ENCODE peak calls at places on chromosomes 3 and 15, in eight cellular contexts. E is lower leg skin, S is PC-9, Z is sigmoid colon, P is spleen, N is esophagus squamous epithelium, A is A549, O is esophagus muscularis mucosa. R is an unnamed sample.

GRCh38 chr15:76150971-76151598 is 91.3 kb downstream of the TMEM266 start:
- DNase-seq in S (peak; percentile 75), O (peak; percentile 94), A (peak; percentile 88), N (no peak), Z (no peak), E (peak; percentile 96), P (peak; percentile 90), R (peak; percentile 44)

GRCh38 chr3:141959921-141960554 is 83.6 kb downstream of the ATP1B3 start:
- DNase-seq in O (no peak), S (peak; percentile 78), Z (no peak), E (no peak), N (no peak), A (no peak), P (no peak), R (no peak)

GRCh38 chr3:9102240-9102841 is 139.1 kb upstream of the RAD18 start:
- DNase-seq in N (no peak), Z (no peak), E (peak; percentile 64), S (no peak), P (no peak), A (no peak), O (no peak), R (no peak)

GRCh38 chr3:110384601-110385000 is 687.0 kb upstream of the NECTIN3 start:
- DNase-seq in P (no peak), A (no peak), E (no peak), O (no peak), Z (no peak), N (no peak), S (no peak), R (peak; percentile 19)

GRCh38 chr3:178288074-178288473 is 248.2 kb upstream of the KCNMB2 start:
- DNase-seq in P (no peak), S (no peak), O (no peak), N (no peak), E (no peak), A (no peak), Z (no peak), R (no peak)

GRCh38 chr15:37093480-37094410 is 6.6 kb downstream of the MEIS2 start:
- DNase-seq in P (no peak), O (no peak), Z (no peak), E (no peak), S (no peak), A (no peak), N (no peak), R (peak; percentile 67)

GRCh38 chr3:163552659-163552966 is 1525.7 kb downstream of the SI start:
- DNase-seq in S (no peak), E (no peak), A (no peak), P (peak; percentile 63), O (no peak), Z (no peak), N (no peak), R (no peak)

GRCh38 chr15:83108266-83109219 is 1.1 kb downstream of the TM6SF1 start:
- DNase-seq in Z (peak; percentile 82), E (peak; percentile 87), S (no peak), A (no peak), N (peak; percentile 3), O (no peak), P (peak; percentile 90), R (no peak)

GRCh38 chr3:149442845-149443544 is 31.5 kb upstream of the TM4SF4 start:
- DNase-seq in O (peak; percentile 31), A (no peak), N (no peak), E (no peak), Z (no peak), S (peak; percentile 65), P (no peak), R (peak; percentile 85)

GRCh38 chr3:113354307-113354706 is 87.0 kb downstream of the CFAP44 start:
- DNase-seq in Z (no peak), P (no peak), O (no peak), E (no peak), S (peak; percentile 43), N (no peak), A (no peak), R (no peak)

GRCh38 chr15:42903388-42904324 is 16.9 kb downstream of the TTBK2 start:
- DNase-seq in S (no peak), O (no peak), N (no peak), A (no peak), Z (no peak), E (no peak), P (no peak), R (no peak)

GRCh38 chr3:136862611-136862951 is 573 bp downstream of the NCK1 start:
- DNase-seq in O (peak; percentile 93), E (peak; percentile 92), N (peak; percentile 6), S (peak; percentile 65), A (peak; percentile 39), P (no peak), Z (peak; percentile 90), R (no peak)

GRCh38 chr3:136858381-136858780 is 3.6 kb upstream of the NCK1 start:
- DNase-seq in N (no peak), S (no peak), A (no peak), O (no peak), Z (no peak), P (no peak), E (no peak), R (no peak)

GRCh38 chr3:136860541-136860940 is 1.5 kb upstream of the NCK1 start:
- DNase-seq in S (peak; percentile 40), E (no peak), O (no peak), P (no peak), Z (no peak), N (no peak), A (no peak), R (no peak)

GRCh38 chr3:136862953-136863352 is 945 bp downstream of the NCK1 start:
- DNase-seq in O (no peak), P (no peak), N (no peak), A (no peak), E (no peak), Z (no peak), S (no peak), R (no peak)

GRCh38 chr3:136861890-136862610 is at the start of gene NCK1:
- DNase-seq in S (peak; percentile 92), Z (peak; percentile 99), P (peak; percentile 99), O (peak; percentile 99), N (peak; percentile 97), E (peak; percentile 100), A (peak; percentile 92), R (peak; percentile 87)
- TF ChIP-seq CTCF in S (no peak), Z (no peak), P (peak; percentile 26), O (no peak), N (no peak), E (peak; percentile 40), A (no peak), R (no peak)

DNA sequence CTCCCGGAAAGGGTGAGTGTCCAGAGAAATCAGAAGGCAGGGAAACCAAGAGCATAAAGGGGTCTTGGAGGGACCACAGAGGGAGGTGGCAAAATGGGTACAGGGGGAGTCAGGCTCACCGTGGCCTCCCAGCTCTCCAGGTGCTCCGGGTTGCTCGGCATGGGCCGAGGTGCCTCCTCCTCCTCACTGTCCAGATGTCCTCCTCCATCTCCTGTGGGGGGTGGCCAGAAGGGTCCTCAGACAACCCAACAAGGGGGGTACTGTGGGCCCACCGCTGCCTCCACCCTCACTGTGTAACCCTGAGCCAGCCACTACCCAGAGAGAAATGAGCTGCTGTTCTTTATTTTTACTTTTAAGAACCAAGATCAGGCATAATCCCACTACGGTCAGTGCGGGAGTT is 30.4 kb upstream of the OR4F6 start:
- DNase-seq in P (no peak), N (no peak), E (peak; percentile 73), S (no peak), Z (no peak), O (no peak), A (no peak), R (no peak)
- H3K4me3 ChIP-seq in P (no peak overlapping the region), N (no peak overlapping the region), E (no peak overlapping the region), S (no peak overlapping the region), Z (no peak overlapping the region), O (no peak overlapping the region), A (no peak overlapping the region), R (no peak overlapping the region)

DNA sequence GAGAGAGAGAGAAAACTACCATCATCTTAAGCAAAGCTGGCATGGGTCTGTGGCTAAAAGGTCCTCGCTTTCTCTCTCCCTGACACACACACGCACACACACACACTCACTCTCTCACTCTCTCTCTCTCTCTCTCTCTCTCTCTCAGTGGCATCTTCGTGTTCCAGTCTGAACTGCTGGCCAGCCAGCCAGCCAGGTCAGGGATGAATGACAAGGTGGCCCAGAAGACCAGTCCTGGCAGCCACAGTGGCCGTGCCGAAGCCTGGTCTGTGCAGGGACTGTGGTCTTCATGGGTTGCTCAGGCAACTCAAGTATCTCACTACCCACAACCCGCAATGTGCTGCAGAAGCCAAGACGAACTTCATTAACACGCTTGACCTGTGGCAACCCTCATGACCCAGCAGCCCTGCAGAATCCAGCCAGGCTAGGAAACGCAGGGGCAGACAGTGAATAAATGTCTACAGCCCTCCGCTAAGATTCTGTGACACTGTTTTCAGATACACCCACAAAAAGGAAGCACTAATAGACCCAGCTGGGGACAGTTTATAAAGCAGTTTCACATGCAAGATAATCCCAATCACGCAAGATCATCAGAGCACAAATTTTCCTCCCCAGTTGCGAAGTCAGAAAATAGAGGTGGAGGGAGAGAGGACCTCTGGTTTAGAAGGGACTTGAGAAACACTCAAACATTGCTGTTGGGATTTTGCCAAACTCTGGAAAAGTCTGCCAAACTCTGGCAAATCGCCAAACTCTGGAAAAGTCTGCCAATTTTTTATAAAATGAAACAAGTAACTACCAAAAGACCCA is 66.4 kb downstream of the XXYLT1 start:
- DNase-seq in E (peak; percentile 80), P (no peak), N (no peak), Z (peak; percentile 64), A (no peak), S (no peak), O (no peak), R (no peak)
- TF ChIP-seq CTCF in E (no peak), P (no peak), N (no peak), Z (no peak), A (no peak), S (no peak), O (no peak), R (no peak)

GRCh38 chr3:167840247-167840646 is 104.7 kb downstream of the SERPINI1 start:
- DNase-seq in N (no peak), Z (no peak), E (no peak), S (no peak), O (no peak), A (no peak), P (no peak), R (no peak)

GRCh38 chr3:167835953-167836352 is 100.4 kb downstream of the SERPINI1 start:
- DNase-seq in O (no peak), A (no peak), P (no peak), S (no peak), Z (no peak), N (no peak), E (no peak), R (no peak)

GRCh38 chr3:167843483-167843882 is 108.0 kb downstream of the SERPINI1 start:
- DNase-seq in A (no peak), S (no peak), N (no peak), O (no peak), E (no peak), Z (no peak), P (no peak), R (no peak)

GRCh38 chr3:167837430-167837829 is 101.9 kb downstream of the SERPINI1 start:
- DNase-seq in E (no peak), Z (no peak), S (no peak), A (no peak), P (no peak), N (no peak), O (no peak), R (no peak)

DNA sequence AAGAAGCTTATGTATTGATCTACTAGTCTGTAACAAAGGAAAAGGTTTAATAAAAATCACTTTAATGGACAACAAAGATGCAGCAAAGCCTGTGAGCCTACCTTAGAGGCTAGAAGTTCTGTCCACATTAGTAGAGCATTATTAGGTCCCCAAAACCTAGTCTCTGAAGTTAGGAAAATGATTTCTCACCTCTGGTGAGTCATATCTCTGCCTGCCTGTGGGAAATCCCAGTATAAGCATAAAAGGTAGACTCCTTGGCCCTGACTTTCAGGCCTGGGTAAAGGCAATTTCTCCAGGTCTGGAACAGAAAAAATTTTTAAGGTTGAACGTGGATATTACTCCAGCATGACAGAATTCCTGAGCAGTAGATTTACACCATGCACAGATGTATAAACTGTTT is 103.9 kb downstream of the SERPINI1 start:
- DNase-seq in Z (no peak), E (no peak), N (no peak), S (no peak), O (no peak), P (no peak), A (no peak), R (no peak)
- H3K4me3 ChIP-seq in Z (no peak overlapping the region), E (no peak overlapping the region), N (no peak overlapping the region), S (no peak overlapping the region), O (no peak overlapping the region), P (no peak overlapping the region), A (no peak overlapping the region), R (no peak overlapping the region)

R was measured in AG04449.